ENCODE peak calls at places on chromosomes 1 and 21, in eight cellular contexts. N is stomach, C is GM06990, T is A549, D is ovary, F is fibroblast of mammary gland, R is neural progenitor cell, O is esophagus muscularis mucosa. E is an unnamed sample.

GRCh38 chr1:171642197-171642596 is 10.3 kb downstream of the MYOC start:
- DNase-seq in N (no peak), F (no peak), C (no peak), O (no peak), R (no peak), T (no peak), D (no peak), E (no peak)

GRCh38 chr21:14598065-14598464 is 52.0 kb upstream of the SAMSN1 start:
- DNase-seq in N (no peak), C (no peak), F (no peak), D (no peak), R (no peak), O (no peak), T (no peak), E (no peak)

GRCh38 chr1:190809312-190809711 is 331.6 kb upstream of the BRINP3 start:
- DNase-seq in D (no peak), C (no peak), F (no peak), R (no peak), N (no peak), O (no peak), T (no peak), E (no peak)

GRCh38 chr1:233750139-233750538 is 136.2 kb downstream of the KCNK1 start:
- DNase-seq in R (no peak), T (no peak), D (no peak), F (no peak), C (no peak), O (no peak), N (no peak), E (no peak)

GRCh38 chr1:119084651-119085262 is 55.7 kb downstream of the WARS2 start:
- DNase-seq in C (no peak), N (no peak), R (no peak), F (peak; percentile 26), O (no peak), T (no peak), D (no peak), E (no peak)

GRCh38 chr1:108070662-108071061 is 105.7 kb upstream of the VAV3 start:
- DNase-seq in T (no peak), O (no peak), D (no peak), R (no peak), N (no peak), F (no peak), C (no peak), E (no peak)

GRCh38 chr1:157004771-157005170 is 40.8 kb downstream of the ARHGEF11 start:
- DNase-seq in D (no peak), C (no peak), O (no peak), N (no peak), R (no peak), F (no peak), T (no peak), E (no peak)

GRCh38 chr1:53411541-53412152 is 47.6 kb upstream of the DMRTB1 start:
- DNase-seq in F (no peak), O (no peak), D (no peak), N (no peak), C (no peak), R (no peak), T (no peak), E (no peak)

DNA sequence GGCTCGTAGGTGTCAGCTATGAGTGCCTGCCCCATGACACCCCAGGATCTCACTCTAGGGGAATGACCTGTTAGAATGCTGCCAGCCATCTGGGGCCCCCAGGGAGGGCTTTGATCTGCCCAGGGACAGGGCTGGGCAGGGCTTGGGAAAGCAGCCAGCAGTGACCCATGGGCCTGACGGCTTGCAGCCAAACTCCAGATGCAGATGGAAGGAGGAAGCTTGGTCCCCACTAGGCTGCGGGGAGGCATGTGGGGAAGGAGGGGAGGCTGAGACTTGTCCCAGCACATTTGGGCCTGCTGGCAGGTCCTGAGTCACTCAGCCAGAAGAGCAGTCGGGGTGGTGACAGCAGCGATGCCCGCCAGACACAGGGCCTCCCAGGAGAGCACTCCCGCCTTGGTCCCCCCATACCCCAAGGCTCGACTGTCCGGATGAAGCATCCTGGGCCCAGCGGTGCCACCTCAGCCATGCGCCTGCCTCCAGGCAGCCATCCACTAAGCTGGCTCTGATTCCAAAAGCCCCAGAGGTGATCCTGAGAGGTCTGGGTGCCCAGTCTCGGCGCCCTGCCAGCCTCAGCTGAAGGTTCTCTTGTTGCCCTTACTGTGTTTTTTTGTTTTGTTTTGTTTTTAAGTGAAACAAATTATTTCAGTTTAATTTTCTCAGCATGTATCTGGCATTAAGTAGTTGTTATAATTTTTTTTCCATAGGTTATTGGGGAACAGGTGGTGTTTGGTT is 45.0 kb downstream of the NUAK2 start:
- DNase-seq in N (no peak), R (no peak), C (no peak), T (no peak), D (no peak), F (no peak), O (no peak), E (no peak)
- H3K4me3 ChIP-seq in N (no peak overlapping the region), R (no peak overlapping the region), C (no peak overlapping the region), T (no peak overlapping the region), D (no peak overlapping the region), F (no peak overlapping the region), O (no peak overlapping the region), E (no peak overlapping the region)

GRCh38 chr21:44848821-44849521 is 24.5 kb downstream of the PTTG1IP start:
- DNase-seq in T (no peak), N (no peak), D (no peak), F (no peak), C (no peak), R (no peak), O (no peak), E (no peak)

GRCh38 chr21:44847261-44848056 is 26.0 kb downstream of the PTTG1IP start:
- DNase-seq in C (no peak), D (peak; percentile 10), O (no peak), N (no peak), T (no peak), F (no peak), R (no peak), E (no peak)

GRCh38 chr21:44845418-44846200 is 27.7 kb upstream of the SUMO3 start:
- DNase-seq in R (peak; percentile 88), D (peak; percentile 29), N (peak; percentile 65), C (peak; percentile 46), O (peak; percentile 92), F (peak; percentile 49), T (peak; percentile 77), E (no peak)

GRCh38 chr21:44846201-44846484 is 27.3 kb downstream of the PTTG1IP start:
- DNase-seq in R (no peak), O (no peak), F (no peak), N (no peak), T (no peak), D (no peak), C (no peak), E (no peak)

DNA sequence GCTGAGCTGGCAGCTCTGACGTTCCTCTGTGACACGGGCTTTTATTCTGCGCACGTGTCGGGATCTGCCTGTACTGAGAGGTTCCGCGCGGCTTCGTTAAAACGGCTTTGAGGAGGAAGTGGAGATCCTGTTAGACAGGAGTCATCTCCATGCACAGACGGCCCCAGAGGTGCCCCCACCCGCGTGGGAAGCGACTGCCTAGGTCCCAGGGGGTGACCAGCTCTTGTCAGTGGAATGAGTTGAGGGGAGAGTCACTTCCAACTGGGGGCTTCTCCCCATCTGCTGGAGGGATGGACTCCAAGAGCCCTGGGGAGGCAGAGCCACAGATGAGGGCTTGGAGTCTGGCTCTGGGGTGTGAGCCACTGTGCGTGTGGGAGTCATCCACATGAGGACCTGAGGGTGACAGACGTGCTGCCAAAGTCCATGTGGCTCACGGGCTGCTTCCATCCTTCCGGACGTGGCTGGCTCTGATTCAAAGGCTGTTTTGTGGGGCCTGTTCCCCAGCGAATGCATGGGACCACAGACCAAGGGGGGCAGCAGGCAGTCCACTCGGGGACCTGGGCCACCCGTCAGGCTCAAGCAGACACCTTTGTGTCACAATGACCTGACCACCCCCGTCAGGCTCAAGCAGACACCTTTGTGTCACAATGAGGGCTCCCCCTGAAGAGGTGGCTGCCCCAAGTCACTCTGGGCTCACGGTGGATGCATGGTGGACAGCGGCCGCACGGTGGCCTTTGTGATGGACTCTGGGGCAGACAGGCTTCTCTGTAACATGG is 26.8 kb downstream of the PTTG1IP start:
- DNase-seq in C (no peak), O (peak; percentile 94), R (peak; percentile 31), D (peak; percentile 20), T (no peak), F (peak; percentile 72), N (peak; percentile 60), E (no peak)
- H3K4me3 ChIP-seq in C (no peak overlapping the region), O (peak overlapping the region; percentile 42), R (peak overlapping the region; percentile 33), D (no peak overlapping the region), T (peak overlapping the region; percentile 22), F (no peak overlapping the region), N (no peak overlapping the region), E (no peak overlapping the region)

GRCh38 chr1:25431495-25432363 is 1.0 kb downstream of the MACO1 start:
- DNase-seq in R (peak; percentile 10), C (no peak), T (no peak), D (peak; percentile 51), N (no peak), O (no peak), F (no peak), E (no peak)

GRCh38 chr1:25432749-25433388 is 2.2 kb downstream of the MACO1 start:
- DNase-seq in T (no peak), F (no peak), D (no peak), R (no peak), O (no peak), N (no peak), C (no peak), E (no peak)

GRCh38 chr1:25432364-25432719 is 1.6 kb downstream of the MACO1 start:
- DNase-seq in T (no peak), O (no peak), N (no peak), C (no peak), R (no peak), D (no peak), F (no peak), E (no peak)

GRCh38 chr1:25435315-25436103 is 4.8 kb downstream of the MACO1 start:
- DNase-seq in O (no peak), C (no peak), N (no peak), T (no peak), F (peak; percentile 47), R (no peak), D (peak; percentile 27), E (no peak)

DNA sequence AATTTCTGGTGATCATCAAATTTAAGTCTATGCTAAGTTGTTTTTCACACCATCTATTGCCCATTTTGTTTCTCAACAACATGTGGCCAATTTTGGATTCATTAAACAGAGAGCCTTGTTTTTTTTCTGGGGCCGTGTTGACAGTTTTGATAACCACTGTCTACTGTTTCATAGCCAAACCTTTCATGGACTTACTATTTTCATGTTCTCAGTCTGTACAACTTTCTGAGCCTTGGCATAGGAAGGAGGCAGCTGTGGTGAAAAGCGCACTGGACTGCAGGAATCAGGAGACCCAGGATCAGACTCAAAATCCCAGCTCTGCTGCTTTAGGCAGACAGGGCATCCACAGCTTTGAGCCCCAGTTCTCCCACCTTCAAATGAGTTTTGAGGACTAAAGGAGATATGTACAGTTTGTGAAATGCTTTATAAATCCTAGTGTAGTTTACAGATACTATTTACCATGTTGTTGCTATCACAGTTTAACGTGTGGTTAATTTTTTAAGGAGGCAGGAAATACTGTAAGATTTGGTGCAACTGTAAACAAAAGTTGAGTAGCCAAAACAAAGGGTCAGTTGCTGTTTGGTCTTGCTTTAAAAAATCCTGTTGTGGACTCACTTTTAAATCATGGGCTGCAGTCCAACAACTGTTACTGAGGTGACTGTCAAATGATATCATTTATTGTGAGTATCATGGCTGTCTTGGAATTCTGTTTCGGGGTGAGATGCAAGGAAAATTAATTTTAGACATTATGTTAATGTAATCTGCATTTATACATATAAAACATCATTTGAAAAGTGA is 2.9 kb downstream of the MACO1 start:
- DNase-seq in N (no peak), R (no peak), T (no peak), C (no peak), O (no peak), F (no peak), D (no peak), E (no peak)
- H3K4me3 ChIP-seq in N (no peak overlapping the region), R (no peak overlapping the region), T (no peak overlapping the region), C (no peak overlapping the region), O (peak overlapping the region; percentile 13), F (no peak overlapping the region), D (no peak overlapping the region), E (no peak overlapping the region)

DNA sequence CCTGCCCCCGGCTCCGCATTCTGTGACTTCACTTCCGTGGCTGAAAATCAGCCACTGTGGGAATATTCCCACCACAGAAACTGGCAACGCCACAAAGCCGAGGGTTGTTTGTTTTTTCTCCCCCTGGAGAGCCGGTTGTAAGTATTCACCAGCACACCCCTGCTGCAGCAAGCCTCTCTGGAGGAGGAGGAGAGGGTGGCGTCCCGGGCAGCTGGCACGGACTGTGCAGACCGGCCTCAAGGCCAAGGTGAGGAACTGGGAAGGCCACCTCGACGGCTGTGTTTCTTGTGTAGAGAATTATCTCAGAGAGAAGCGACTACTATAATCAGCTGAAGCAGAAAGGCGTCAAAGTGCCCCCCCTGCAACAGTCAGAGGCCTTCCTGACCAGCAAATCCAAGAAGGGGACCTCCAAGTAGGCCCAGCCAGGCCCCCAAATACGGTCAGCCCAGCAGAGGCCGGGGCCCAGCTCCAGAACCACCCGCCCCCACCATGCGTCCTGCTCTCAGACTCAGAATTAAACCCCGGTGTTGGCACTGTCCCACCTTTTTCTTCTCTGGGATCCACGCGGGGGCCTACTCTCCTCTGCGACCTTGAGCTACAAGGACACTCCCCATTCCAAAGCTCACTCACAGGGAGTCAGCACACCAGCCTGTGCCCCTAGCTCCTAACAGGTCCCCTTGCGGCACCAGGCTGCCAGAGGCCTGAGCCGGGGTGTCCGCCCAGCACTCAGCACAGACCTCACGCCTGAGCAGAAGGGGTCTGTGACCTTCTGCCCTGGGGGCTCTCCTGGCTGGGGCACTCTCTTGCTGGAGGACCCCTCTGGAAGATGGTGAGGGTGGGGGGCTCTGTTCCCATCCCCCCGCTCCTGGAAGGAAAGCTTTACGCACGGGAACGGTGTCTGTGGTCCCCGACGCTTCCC is 1.2 kb upstream of the SMIM1 start:
- DNase-seq in D (peak; percentile 71), T (no peak), N (no peak), R (peak; percentile 36), C (no peak), O (no peak), F (no peak), E (no peak)
- H3K4me3 ChIP-seq in D (peak overlapping the region; percentile 64), T (peak overlapping the region; percentile 77), N (peak overlapping the region; percentile 75), R (peak overlapping the region; percentile 69), C (peak overlapping the region; percentile 57), O (peak overlapping the region; percentile 76), F (peak overlapping the region; percentile 31), E (peak overlapping the region; percentile 59)

E was measured in GM12864.